ENCODE peak calls at places on chromosome X, in four cellular contexts. X, N, W and U are unnamed samples.

GRCh38 chrX:65688403-65688881 is 21.0 kb downstream of the MSN start:
- DNase-seq in W (no peak), N (no peak), X (no peak), U (no peak)

GRCh38 chrX:124679199-124679598 is 332.8 kb downstream of the SH2D1A start:
- DNase-seq in N (no peak), W (no peak), X (no peak), U (no peak)

GRCh38 chrX:9184231-9184630 is 150.3 kb upstream of the FAM9B start:
- DNase-seq in X (no peak), W (no peak), N (no peak), U (no peak)

GRCh38 chrX:1582686-1583437 is 8.5 kb upstream of the AKAP17A start:
- DNase-seq in N (no peak), X (peak), W (no peak), U (no peak)

GRCh38 chrX:39767446-39767845 is 330.3 kb downstream of the BCOR start:
- DNase-seq in N (no peak), X (no peak), W (no peak), U (no peak)

GRCh38 chrX:16604300-16604699 is 45.7 kb upstream of the S100G start:
- DNase-seq in X (no peak), W (no peak), N (no peak), U (no peak)

GRCh38 chrX:108699368-108699767 is 37.0 kb downstream of the IRS4 start:
- DNase-seq in W (no peak), N (peak), X (no peak), U (peak)

GRCh38 chrX:80984118-80984517 is 174.4 kb upstream of the BRWD3 start:
- DNase-seq in X (no peak), W (no peak), N (no peak), U (no peak)

GRCh38 chrX:53159184-53159583 is 65.2 kb downstream of the KANTR start:
- DNase-seq in W (no peak), X (no peak), N (no peak), U (no peak)

GRCh38 chrX:100652266-100652665 is 8.3 kb downstream of the SRPX2 start:
- DNase-seq in N (no peak), W (no peak), X (no peak), U (no peak)

GRCh38 chrX:113868716-113869115 is 715.2 kb upstream of the HTR2C start:
- DNase-seq in N (no peak), X (no peak), W (no peak), U (no peak)

GRCh38 chrX:19875051-19875432 is 12.4 kb downstream of the SH3KBP1 start:
- DNase-seq in W (no peak), X (no peak), N (no peak), U (no peak)

GRCh38 chrX:154967603-154968002 is 54.9 kb downstream of the F8 start:
- DNase-seq in W (no peak), X (no peak), N (no peak), U (no peak)

GRCh38 chrX:24014388-24015018 is 12.5 kb downstream of the KLHL15 start:
- DNase-seq in X (no peak), N (no peak), W (peak), U (no peak)

GRCh38 chrX:63675716-63676115 is 109.3 kb downstream of the ARHGEF9 start:
- DNase-seq in W (no peak), N (no peak), X (no peak), U (no peak)

GRCh38 chrX:7552758-7553157 is 290.2 kb upstream of the VCX start:
- DNase-seq in W (no peak), X (no peak), N (no peak), U (no peak)

GRCh38 chrX:11944486-11944885 is 186.4 kb downstream of the MSL3 start:
- DNase-seq in X (no peak), W (no peak), N (peak), U (peak)

GRCh38 chrX:149877157-149877556 is 3.8 kb upstream of the MAGEA8 start:
- DNase-seq in X (no peak), W (no peak), N (no peak), U (no peak)